ENCODE peak calls at places on chromosomes 6 and 20, in nine cellular contexts. One of them, this sample, is unnamed.

GRCh38 chr6:39102024-39102820 is 12.8 kb downstream of the SAYSD1 start:
- DNase-seq in spleen: no peak
- DNase-seq in NCI-H1694: no peak
- DNase-seq in T-helper 9 cell: no peak
- DNase-seq in endothelial cell: peak
- DNase-seq in NCI-H2081: no peak
- DNase-seq in COR-L47: no peak
- DNase-seq in fibroblast of lung: peak
- DNase-seq in SW480: no peak
- DNase-seq in this sample: no peak

GRCh38 chr6:157326979-157327378 is 3.7 kb upstream of the TMEM242 start:
- DNase-seq in NCI-H2081: no peak
- DNase-seq in endothelial cell: no peak
- DNase-seq in fibroblast of lung: no peak
- DNase-seq in spleen: no peak
- DNase-seq in COR-L47: no peak
- DNase-seq in NCI-H1694: no peak
- DNase-seq in T-helper 9 cell: no peak
- DNase-seq in SW480: no peak
- DNase-seq in this sample: no peak

GRCh38 chr6:166615059-166615770 is 11.8 kb downstream of the RPS6KA2 start:
- DNase-seq in NCI-H1694: no peak
- DNase-seq in endothelial cell: no peak
- DNase-seq in SW480: peak
- DNase-seq in NCI-H2081: no peak
- DNase-seq in fibroblast of lung: no peak
- DNase-seq in T-helper 9 cell: no peak
- DNase-seq in COR-L47: no peak
- DNase-seq in spleen: no peak
- DNase-seq in this sample: no peak

GRCh38 chr20:34629342-34629741 is 47.5 kb downstream of the PIGU start:
- DNase-seq in fibroblast of lung: peak
- DNase-seq in NCI-H1694: no peak
- DNase-seq in NCI-H2081: no peak
- DNase-seq in spleen: no peak
- DNase-seq in T-helper 9 cell: no peak
- DNase-seq in SW480: no peak
- DNase-seq in endothelial cell: no peak
- DNase-seq in COR-L47: no peak
- DNase-seq in this sample: no peak

GRCh38 chr6:100463685-100464161 is 998 bp downstream of the SIM1 start:
- DNase-seq in spleen: no peak
- DNase-seq in NCI-H1694: no peak
- DNase-seq in endothelial cell: no peak
- DNase-seq in SW480: no peak
- DNase-seq in fibroblast of lung: no peak
- DNase-seq in COR-L47: no peak
- DNase-seq in T-helper 9 cell: no peak
- DNase-seq in NCI-H2081: no peak
- DNase-seq in this sample: no peak

GRCh38 chr6:37309059-37309458 is 44.7 kb upstream of the RNF8 start:
- DNase-seq in spleen: no peak
- DNase-seq in COR-L47: no peak
- DNase-seq in endothelial cell: no peak
- DNase-seq in T-helper 9 cell: no peak
- DNase-seq in NCI-H1694: no peak
- DNase-seq in fibroblast of lung: no peak
- DNase-seq in SW480: no peak
- DNase-seq in NCI-H2081: no peak
- DNase-seq in this sample: no peak

GRCh38 chr6:53484409-53485280 is 60.3 kb downstream of the GCLC start:
- DNase-seq in NCI-H1694: peak
- DNase-seq in fibroblast of lung: peak
- DNase-seq in T-helper 9 cell: peak
- DNase-seq in spleen: no peak
- DNase-seq in NCI-H2081: peak
- DNase-seq in SW480: peak
- DNase-seq in COR-L47: peak
- DNase-seq in endothelial cell: peak
- DNase-seq in this sample: peak

GRCh38 chr6:111154981-111155380 is 67.7 kb downstream of the SLC16A10 start:
- DNase-seq in fibroblast of lung: no peak
- DNase-seq in NCI-H1694: no peak
- DNase-seq in endothelial cell: no peak
- DNase-seq in SW480: no peak
- DNase-seq in COR-L47: no peak
- DNase-seq in T-helper 9 cell: no peak
- DNase-seq in NCI-H2081: no peak
- DNase-seq in spleen: no peak
- DNase-seq in this sample: no peak

GRCh38 chr6:150634641-150635292 is 35.1 kb downstream of the PLEKHG1 start:
- DNase-seq in SW480: no peak
- DNase-seq in spleen: no peak
- DNase-seq in fibroblast of lung: no peak
- DNase-seq in T-helper 9 cell: no peak
- DNase-seq in NCI-H2081: no peak
- DNase-seq in NCI-H1694: no peak
- DNase-seq in COR-L47: no peak
- DNase-seq in endothelial cell: no peak
- DNase-seq in this sample: no peak

GRCh38 chr20:7716286-7716972 is 223.8 kb downstream of the HAO1 start:
- DNase-seq in endothelial cell: no peak
- DNase-seq in NCI-H2081: no peak
- DNase-seq in NCI-H1694: peak
- DNase-seq in SW480: no peak
- DNase-seq in spleen: no peak
- DNase-seq in T-helper 9 cell: no peak
- DNase-seq in COR-L47: no peak
- DNase-seq in fibroblast of lung: no peak
- DNase-seq in this sample: no peak

GRCh38 chr20:1185316-1185741 is 548 bp upstream of the TMEM74B start:
- DNase-seq in fibroblast of lung: no peak
- DNase-seq in T-helper 9 cell: no peak
- DNase-seq in COR-L47: peak
- DNase-seq in NCI-H1694: no peak
- DNase-seq in spleen: no peak
- DNase-seq in endothelial cell: peak
- DNase-seq in NCI-H2081: no peak
- DNase-seq in SW480: peak
- DNase-seq in this sample: no peak

GRCh38 chr6:106913111-106913510 is 61.4 kb downstream of the CD24 start:
- DNase-seq in fibroblast of lung: no peak
- DNase-seq in SW480: no peak
- DNase-seq in COR-L47: no peak
- DNase-seq in spleen: no peak
- DNase-seq in T-helper 9 cell: no peak
- DNase-seq in endothelial cell: no peak
- DNase-seq in NCI-H1694: no peak
- DNase-seq in NCI-H2081: no peak
- DNase-seq in this sample: peak

GRCh38 chr6:44921787-44922186 is 406.3 kb upstream of the RUNX2 start:
- DNase-seq in endothelial cell: no peak
- DNase-seq in fibroblast of lung: no peak
- DNase-seq in COR-L47: no peak
- DNase-seq in T-helper 9 cell: no peak
- DNase-seq in NCI-H1694: peak
- DNase-seq in spleen: no peak
- DNase-seq in SW480: no peak
- DNase-seq in NCI-H2081: no peak
- DNase-seq in this sample: peak